ENCODE peak calls at places on chromosomes 13 and 19, in five cellular contexts. R is AG09319, Q is neural crest cell, G is ACHN, B is fibroblast of villous mesenchyme. S is an unnamed sample.

GRCh38 chr19:17784201-17785008 is 10.5 kb upstream of the B3GNT3 start:
- DNase-seq in R (no peak), Q (peak), G (peak), B (peak), S (peak)

GRCh38 chr13:100197591-100198365 is 108.9 kb downstream of the PCCA start:
- DNase-seq in R (no peak), Q (no peak), G (no peak), B (peak), S (no peak)

GRCh38 chr19:16315825-16316505 is 8.7 kb upstream of the KLF2 start:
- DNase-seq in R (peak), Q (no peak), G (no peak), B (peak), S (no peak)

GRCh38 chr13:112159575-112160547 is 92.9 kb downstream of the SOX1 start:
- DNase-seq in R (no peak), Q (peak), G (no peak), B (no peak), S (no peak)

GRCh38 chr13:82702513-82702912 is 1179.8 kb downstream of the SLITRK1 start:
- DNase-seq in R (no peak), Q (no peak), G (no peak), B (no peak), S (no peak)

GRCh38 chr19:42268142-42268703 is 829 bp upstream of the CIC start:
- DNase-seq in R (peak), Q (peak), G (peak), B (peak), S (peak)

GRCh38 chr19:49333426-49334288 is 1.5 kb upstream of the CD37 start:
- DNase-seq in R (no peak), Q (no peak), G (no peak), B (peak), S (peak)

GRCh38 chr19:30551271-30551670 is 179.1 kb downstream of the ZNF536 start:
- DNase-seq in R (no peak), Q (no peak), G (no peak), B (no peak), S (no peak)

S was measured in stimulated activated CD8-positive, alpha-beta memory T cell treated with anti-CD3 and anti-CD28 coated beads, Interleukin-7, amount 100 ng/mL, for 48 hours.